ENCODE peak calls at places on chromosome 19, in ten cellular contexts. One of them, this sample, is unnamed.

GRCh38 chr19:49110567-49110966 is 3.6 kb upstream of the LIN7B start:
- DNase-seq in activated CD8-positive, alpha-beta memory T cell treated with anti-CD3 and anti-CD28 coated beads for 1 hour: no peak
- DNase-seq in tibial artery: no peak
- DNase-seq in aorta: no peak
- DNase-seq in AG20443: no peak
- DNase-seq in activated naive CD8-positive, alpha-beta T cell treated with anti-CD3 and anti-CD28 coated beads for 36 hours: no peak
- DNase-seq in DMS53: no peak
- DNase-seq in epithelial cell of esophagus: no peak
- DNase-seq in type B pancreatic cell: no peak
- DNase-seq in GM12865: no peak
- DNase-seq in this sample: no peak

GRCh38 chr19:40461669-40462221 is 3.8 kb downstream of the BLVRB start:
- DNase-seq in epithelial cell of esophagus: no peak
- DNase-seq in GM12865: peak; percentile 72
- DNase-seq in activated CD8-positive, alpha-beta memory T cell treated with anti-CD3 and anti-CD28 coated beads for 1 hour: no peak
- DNase-seq in type B pancreatic cell: no peak
- DNase-seq in aorta: peak; percentile 85
- DNase-seq in activated naive CD8-positive, alpha-beta T cell treated with anti-CD3 and anti-CD28 coated beads for 36 hours: no peak
- DNase-seq in tibial artery: no peak
- DNase-seq in DMS53: no peak
- DNase-seq in AG20443: no peak
- DNase-seq in this sample: no peak

GRCh38 chr19:31499826-31500539 is 150.7 kb upstream of the TSHZ3 start:
- DNase-seq in GM12865: no peak
- DNase-seq in AG20443: no peak
- DNase-seq in activated naive CD8-positive, alpha-beta T cell treated with anti-CD3 and anti-CD28 coated beads for 36 hours: no peak
- DNase-seq in aorta: no peak
- DNase-seq in type B pancreatic cell: peak; percentile 43
- DNase-seq in epithelial cell of esophagus: no peak
- DNase-seq in tibial artery: no peak
- DNase-seq in DMS53: no peak
- DNase-seq in activated CD8-positive, alpha-beta memory T cell treated with anti-CD3 and anti-CD28 coated beads for 1 hour: no peak
- DNase-seq in this sample: no peak

GRCh38 chr19:43901395-43902390 is 33.4 kb downstream of the ZNF45 start:
- DNase-seq in AG20443: peak; percentile 94
- DNase-seq in activated naive CD8-positive, alpha-beta T cell treated with anti-CD3 and anti-CD28 coated beads for 36 hours: peak; percentile 65
- DNase-seq in tibial artery: peak; percentile 80
- DNase-seq in epithelial cell of esophagus: peak; percentile 80
- DNase-seq in DMS53: peak; percentile 92
- DNase-seq in GM12865: peak; percentile 87
- DNase-seq in activated CD8-positive, alpha-beta memory T cell treated with anti-CD3 and anti-CD28 coated beads for 1 hour: peak; percentile 49
- DNase-seq in type B pancreatic cell: peak; percentile 80
- DNase-seq in aorta: peak; percentile 85
- DNase-seq in this sample: peak; percentile 79

GRCh38 chr19:51354742-51355148 is 11.4 kb downstream of the ETFB start:
- DNase-seq in activated CD8-positive, alpha-beta memory T cell treated with anti-CD3 and anti-CD28 coated beads for 1 hour: no peak
- DNase-seq in AG20443: no peak
- DNase-seq in epithelial cell of esophagus: no peak
- DNase-seq in aorta: no peak
- DNase-seq in DMS53: no peak
- DNase-seq in tibial artery: no peak
- DNase-seq in activated naive CD8-positive, alpha-beta T cell treated with anti-CD3 and anti-CD28 coated beads for 36 hours: peak; percentile 33
- DNase-seq in type B pancreatic cell: no peak
- DNase-seq in GM12865: no peak
- DNase-seq in this sample: peak; percentile 13

GRCh38 chr19:16306728-16307402 is 17.8 kb upstream of the KLF2 start:
- DNase-seq in activated CD8-positive, alpha-beta memory T cell treated with anti-CD3 and anti-CD28 coated beads for 1 hour: no peak
- DNase-seq in aorta: no peak
- DNase-seq in DMS53: no peak
- DNase-seq in activated naive CD8-positive, alpha-beta T cell treated with anti-CD3 and anti-CD28 coated beads for 36 hours: no peak
- DNase-seq in type B pancreatic cell: no peak
- DNase-seq in AG20443: no peak
- DNase-seq in epithelial cell of esophagus: no peak
- DNase-seq in GM12865: no peak
- DNase-seq in tibial artery: no peak
- DNase-seq in this sample: no peak

GRCh38 chr19:7859766-7860165 is 14.4 kb downstream of the PRR36 start:
- DNase-seq in epithelial cell of esophagus: no peak
- DNase-seq in activated CD8-positive, alpha-beta memory T cell treated with anti-CD3 and anti-CD28 coated beads for 1 hour: no peak
- DNase-seq in aorta: no peak
- DNase-seq in AG20443: no peak
- DNase-seq in tibial artery: no peak
- DNase-seq in activated naive CD8-positive, alpha-beta T cell treated with anti-CD3 and anti-CD28 coated beads for 36 hours: no peak
- DNase-seq in GM12865: no peak
- DNase-seq in DMS53: no peak
- DNase-seq in type B pancreatic cell: no peak
- DNase-seq in this sample: no peak

GRCh38 chr19:38993271-38993670 is 17.7 kb upstream of the FBXO17 start:
- DNase-seq in activated naive CD8-positive, alpha-beta T cell treated with anti-CD3 and anti-CD28 coated beads for 36 hours: no peak
- DNase-seq in epithelial cell of esophagus: peak; percentile 97
- DNase-seq in tibial artery: no peak
- DNase-seq in GM12865: no peak
- DNase-seq in aorta: no peak
- DNase-seq in type B pancreatic cell: no peak
- DNase-seq in activated CD8-positive, alpha-beta memory T cell treated with anti-CD3 and anti-CD28 coated beads for 1 hour: no peak
- DNase-seq in AG20443: peak; percentile 70
- DNase-seq in DMS53: no peak
- DNase-seq in this sample: no peak

GRCh38 chr19:51272183-51272817 is 21.4 kb downstream of the SIGLECL1 start:
- DNase-seq in DMS53: no peak
- DNase-seq in activated naive CD8-positive, alpha-beta T cell treated with anti-CD3 and anti-CD28 coated beads for 36 hours: no peak
- DNase-seq in epithelial cell of esophagus: no peak
- DNase-seq in AG20443: no peak
- DNase-seq in type B pancreatic cell: no peak
- DNase-seq in GM12865: no peak
- DNase-seq in aorta: peak; percentile 54
- DNase-seq in activated CD8-positive, alpha-beta memory T cell treated with anti-CD3 and anti-CD28 coated beads for 1 hour: no peak
- DNase-seq in tibial artery: no peak
- DNase-seq in this sample: no peak

GRCh38 chr19:15248648-15249559 is 16.7 kb upstream of the EPHX3 start:
- DNase-seq in epithelial cell of esophagus: peak; percentile 76
- DNase-seq in type B pancreatic cell: no peak
- DNase-seq in GM12865: no peak
- DNase-seq in AG20443: peak; percentile 96
- DNase-seq in activated CD8-positive, alpha-beta memory T cell treated with anti-CD3 and anti-CD28 coated beads for 1 hour: no peak
- DNase-seq in DMS53: no peak
- DNase-seq in activated naive CD8-positive, alpha-beta T cell treated with anti-CD3 and anti-CD28 coated beads for 36 hours: no peak
- DNase-seq in aorta: peak; percentile 93
- DNase-seq in tibial artery: peak; percentile 96
- DNase-seq in this sample: peak; percentile 27

GRCh38 chr19:12260861-12261260 is 33.8 kb downstream of the ZNF44 start:
- DNase-seq in epithelial cell of esophagus: no peak
- DNase-seq in type B pancreatic cell: no peak
- DNase-seq in activated naive CD8-positive, alpha-beta T cell treated with anti-CD3 and anti-CD28 coated beads for 36 hours: no peak
- DNase-seq in AG20443: no peak
- DNase-seq in GM12865: no peak
- DNase-seq in activated CD8-positive, alpha-beta memory T cell treated with anti-CD3 and anti-CD28 coated beads for 1 hour: no peak
- DNase-seq in DMS53: no peak
- DNase-seq in tibial artery: no peak
- DNase-seq in aorta: no peak
- DNase-seq in this sample: no peak

GRCh38 chr19:8393871-8394250 is 3.7 kb downstream of the RAB11B start:
- DNase-seq in activated CD8-positive, alpha-beta memory T cell treated with anti-CD3 and anti-CD28 coated beads for 1 hour: no peak
- DNase-seq in DMS53: no peak
- DNase-seq in AG20443: no peak
- DNase-seq in epithelial cell of esophagus: no peak
- DNase-seq in activated naive CD8-positive, alpha-beta T cell treated with anti-CD3 and anti-CD28 coated beads for 36 hours: no peak
- DNase-seq in GM12865: no peak
- DNase-seq in tibial artery: no peak
- DNase-seq in aorta: no peak
- DNase-seq in type B pancreatic cell: no peak
- DNase-seq in this sample: peak; percentile 71

GRCh38 chr19:38047048-38047435 is 140.0 kb downstream of the SIPA1L3 start:
- DNase-seq in epithelial cell of esophagus: no peak
- DNase-seq in DMS53: no peak
- DNase-seq in activated naive CD8-positive, alpha-beta T cell treated with anti-CD3 and anti-CD28 coated beads for 36 hours: no peak
- DNase-seq in tibial artery: no peak
- DNase-seq in AG20443: no peak
- DNase-seq in aorta: no peak
- DNase-seq in GM12865: peak; percentile 71
- DNase-seq in type B pancreatic cell: no peak
- DNase-seq in activated CD8-positive, alpha-beta memory T cell treated with anti-CD3 and anti-CD28 coated beads for 1 hour: no peak
- DNase-seq in this sample: no peak

GRCh38 chr19:5131866-5132561 is 163.1 kb downstream of the KDM4B start:
- DNase-seq in DMS53: peak; percentile 57
- DNase-seq in GM12865: peak; percentile 44
- DNase-seq in type B pancreatic cell: no peak
- DNase-seq in AG20443: no peak
- DNase-seq in tibial artery: no peak
- DNase-seq in aorta: no peak
- DNase-seq in activated naive CD8-positive, alpha-beta T cell treated with anti-CD3 and anti-CD28 coated beads for 36 hours: peak; percentile 36
- DNase-seq in epithelial cell of esophagus: peak; percentile 70
- DNase-seq in activated CD8-positive, alpha-beta memory T cell treated with anti-CD3 and anti-CD28 coated beads for 1 hour: no peak
- DNase-seq in this sample: no peak

GRCh38 chr19:41994521-41994971 is 516 bp upstream of the ATP1A3 start:
- DNase-seq in AG20443: no peak
- DNase-seq in epithelial cell of esophagus: no peak
- DNase-seq in type B pancreatic cell: no peak
- DNase-seq in activated CD8-positive, alpha-beta memory T cell treated with anti-CD3 and anti-CD28 coated beads for 1 hour: no peak
- DNase-seq in tibial artery: no peak
- DNase-seq in aorta: no peak
- DNase-seq in GM12865: no peak
- DNase-seq in DMS53: peak; percentile 57
- DNase-seq in activated naive CD8-positive, alpha-beta T cell treated with anti-CD3 and anti-CD28 coated beads for 36 hours: peak; percentile 30
- DNase-seq in this sample: peak; percentile 49

This sample was measured in occipital lobe.